ENCODE peak calls at places on chromosomes 3 and 15, in six cellular contexts. G, L, V, U, S and X are unnamed samples.

GRCh38 chr3:14286887-14287496 is 108.4 kb downstream of the LSM3 start:
- DNase-seq in G (no peak), L (no peak), V (no peak), U (no peak), S (no peak), X (no peak)

GRCh38 chr3:47299396-47300318 is 16.9 kb downstream of the KLHL18 start:
- DNase-seq in G (no peak), L (no peak), V (no peak), U (no peak), S (no peak), X (no peak)

GRCh38 chr3:178436773-178437172 is 99.5 kb upstream of the KCNMB2 start:
- DNase-seq in G (no peak), L (no peak), V (peak; percentile 52), U (no peak), S (no peak), X (no peak)

GRCh38 chr3:128277378-128278049 is 124.2 kb downstream of the EEFSEC start:
- DNase-seq in G (no peak), L (no peak), V (no peak), U (no peak), S (no peak), X (no peak)

GRCh38 chr3:47440131-47440530 is 35.6 kb downstream of the SCAP start:
- DNase-seq in G (no peak), L (no peak), V (no peak), U (no peak), S (no peak), X (no peak)

GRCh38 chr15:61141497-61142125 is 87.5 kb downstream of the RORA start:
- DNase-seq in G (no peak), L (no peak), V (no peak), U (no peak), S (no peak), X (no peak)

GRCh38 chr3:4228295-4228694 is 74.9 kb upstream of the SETMAR start:
- DNase-seq in G (no peak), L (no peak), V (no peak), U (no peak), S (no peak), X (no peak)

GRCh38 chr3:7682822-7683229 is 818.8 kb upstream of the LMCD1 start:
- DNase-seq in G (no peak), L (no peak), V (no peak), U (no peak), S (no peak), X (no peak)

GRCh38 chr3:122469659-122470058 is 45.1 kb downstream of the KPNA1 start:
- DNase-seq in G (no peak), L (no peak), V (no peak), U (no peak), S (no peak), X (no peak)

GRCh38 chr3:136266468-136266867 is 16.3 kb downstream of the PCCB start:
- DNase-seq in G (no peak), L (no peak), V (no peak), U (no peak), S (no peak), X (peak; percentile 59)

GRCh38 chr15:41928637-41929620 is 35.1 kb upstream of the SPTBN5 start:
- DNase-seq in G (no peak), L (peak; percentile 70), V (no peak), U (no peak), S (no peak), X (no peak)

GRCh38 chr3:851098-851790 is 241.6 kb upstream of the CNTN6 start:
- DNase-seq in G (no peak), L (no peak), V (no peak), U (no peak), S (no peak), X (no peak)

GRCh38 chr15:41585140-41586047 is 26.4 kb downstream of the TYRO3 start:
- DNase-seq in G (peak; percentile 32), L (peak; percentile 29), V (peak; percentile 10), U (peak; percentile 47), S (no peak), X (peak; percentile 48)

GRCh38 chr3:122100591-122101491 is 45.7 kb downstream of the CD86 start:
- DNase-seq in G (no peak), L (no peak), V (no peak), U (no peak), S (no peak), X (no peak)

GRCh38 chr15:44710236-44711088 is 661 bp downstream of the PATL2 start:
- DNase-seq in G (no peak), L (peak; percentile 50), V (no peak), U (no peak), S (no peak), X (no peak)

GRCh38 chr3:52503788-52504424 is 8.8 kb downstream of the STAB1 start:
- DNase-seq in G (no peak), L (no peak), V (no peak), U (no peak), S (no peak), X (no peak)